ENCODE peak calls at places on chromosomes 12 and 14, in seven cellular contexts. One of them, this sample, is unnamed.

GRCh38 chr12:6450869-6451347 is 934 bp upstream of the TAPBPL start:
- DNase-seq in T-helper 2 cell: peak
- DNase-seq in Calu3: no peak
- DNase-seq in progenitor cell of endocrine pancreas: no peak
- DNase-seq in GDM1: no peak
- DNase-seq in activated T-cell treated with anti-CD3 and anti-CD28 coated beads for 4 hours: no peak
- DNase-seq in stimulated activated CD4-positive, alpha-beta T cell treated with anti-CD3 and anti-CD28 coated beads, Interleukin-15, amount 100 ng/mL, for 24 hours: peak
- DNase-seq in this sample: no peak

GRCh38 chr12:129163861-129164260 is 310.6 kb downstream of the GLT1D1 start:
- DNase-seq in progenitor cell of endocrine pancreas: no peak
- DNase-seq in GDM1: no peak
- DNase-seq in activated T-cell treated with anti-CD3 and anti-CD28 coated beads for 4 hours: no peak
- DNase-seq in stimulated activated CD4-positive, alpha-beta T cell treated with anti-CD3 and anti-CD28 coated beads, Interleukin-15, amount 100 ng/mL, for 24 hours: no peak
- DNase-seq in Calu3: no peak
- DNase-seq in T-helper 2 cell: no peak
- DNase-seq in this sample: no peak

GRCh38 chr12:81797100-81797499 is 38.0 kb upstream of the PPFIA2 start:
- DNase-seq in T-helper 2 cell: no peak
- DNase-seq in Calu3: no peak
- DNase-seq in activated T-cell treated with anti-CD3 and anti-CD28 coated beads for 4 hours: no peak
- DNase-seq in GDM1: no peak
- DNase-seq in stimulated activated CD4-positive, alpha-beta T cell treated with anti-CD3 and anti-CD28 coated beads, Interleukin-15, amount 100 ng/mL, for 24 hours: no peak
- DNase-seq in progenitor cell of endocrine pancreas: no peak
- DNase-seq in this sample: no peak

GRCh38 chr12:119809023-119809422 is 68.1 kb downstream of the CIT start:
- DNase-seq in T-helper 2 cell: peak
- DNase-seq in activated T-cell treated with anti-CD3 and anti-CD28 coated beads for 4 hours: no peak
- DNase-seq in progenitor cell of endocrine pancreas: no peak
- DNase-seq in Calu3: no peak
- DNase-seq in stimulated activated CD4-positive, alpha-beta T cell treated with anti-CD3 and anti-CD28 coated beads, Interleukin-15, amount 100 ng/mL, for 24 hours: no peak
- DNase-seq in GDM1: no peak
- DNase-seq in this sample: no peak

GRCh38 chr14:54633076-54633475 is 66.1 kb downstream of the SAMD4A start:
- DNase-seq in progenitor cell of endocrine pancreas: no peak
- DNase-seq in activated T-cell treated with anti-CD3 and anti-CD28 coated beads for 4 hours: no peak
- DNase-seq in GDM1: no peak
- DNase-seq in stimulated activated CD4-positive, alpha-beta T cell treated with anti-CD3 and anti-CD28 coated beads, Interleukin-15, amount 100 ng/mL, for 24 hours: no peak
- DNase-seq in Calu3: no peak
- DNase-seq in T-helper 2 cell: no peak
- DNase-seq in this sample: no peak

GRCh38 chr14:105439179-105439578 is 19.6 kb downstream of the MTA1 start:
- DNase-seq in stimulated activated CD4-positive, alpha-beta T cell treated with anti-CD3 and anti-CD28 coated beads, Interleukin-15, amount 100 ng/mL, for 24 hours: no peak
- DNase-seq in Calu3: no peak
- DNase-seq in progenitor cell of endocrine pancreas: no peak
- DNase-seq in T-helper 2 cell: no peak
- DNase-seq in GDM1: no peak
- DNase-seq in activated T-cell treated with anti-CD3 and anti-CD28 coated beads for 4 hours: no peak
- DNase-seq in this sample: no peak

GRCh38 chr14:51382506-51382905 is 142.5 kb downstream of the TMX1 start:
- DNase-seq in T-helper 2 cell: no peak
- DNase-seq in progenitor cell of endocrine pancreas: no peak
- DNase-seq in stimulated activated CD4-positive, alpha-beta T cell treated with anti-CD3 and anti-CD28 coated beads, Interleukin-15, amount 100 ng/mL, for 24 hours: no peak
- DNase-seq in activated T-cell treated with anti-CD3 and anti-CD28 coated beads for 4 hours: no peak
- DNase-seq in Calu3: no peak
- DNase-seq in GDM1: no peak
- DNase-seq in this sample: no peak

GRCh38 chr12:96094201-96094600 is 58.8 kb upstream of the LTA4H start:
- DNase-seq in T-helper 2 cell: peak
- DNase-seq in stimulated activated CD4-positive, alpha-beta T cell treated with anti-CD3 and anti-CD28 coated beads, Interleukin-15, amount 100 ng/mL, for 24 hours: no peak
- DNase-seq in Calu3: peak
- DNase-seq in progenitor cell of endocrine pancreas: no peak
- DNase-seq in GDM1: peak
- DNase-seq in activated T-cell treated with anti-CD3 and anti-CD28 coated beads for 4 hours: no peak
- DNase-seq in this sample: no peak

GRCh38 chr12:121203482-121203881 is 6.4 kb upstream of the P2RX4 start:
- DNase-seq in T-helper 2 cell: no peak
- DNase-seq in activated T-cell treated with anti-CD3 and anti-CD28 coated beads for 4 hours: no peak
- DNase-seq in progenitor cell of endocrine pancreas: no peak
- DNase-seq in Calu3: no peak
- DNase-seq in GDM1: no peak
- DNase-seq in stimulated activated CD4-positive, alpha-beta T cell treated with anti-CD3 and anti-CD28 coated beads, Interleukin-15, amount 100 ng/mL, for 24 hours: no peak
- DNase-seq in this sample: no peak

GRCh38 chr12:77940011-77940423 is 109.3 kb downstream of the NAV3 start:
- DNase-seq in activated T-cell treated with anti-CD3 and anti-CD28 coated beads for 4 hours: no peak
- DNase-seq in stimulated activated CD4-positive, alpha-beta T cell treated with anti-CD3 and anti-CD28 coated beads, Interleukin-15, amount 100 ng/mL, for 24 hours: no peak
- DNase-seq in Calu3: peak
- DNase-seq in GDM1: no peak
- DNase-seq in T-helper 2 cell: no peak
- DNase-seq in progenitor cell of endocrine pancreas: no peak
- DNase-seq in this sample: no peak

GRCh38 chr12:94941440-94941862 is 62.0 kb downstream of the NDUFA12 start:
- DNase-seq in Calu3: no peak
- DNase-seq in T-helper 2 cell: peak
- DNase-seq in GDM1: no peak
- DNase-seq in stimulated activated CD4-positive, alpha-beta T cell treated with anti-CD3 and anti-CD28 coated beads, Interleukin-15, amount 100 ng/mL, for 24 hours: peak
- DNase-seq in progenitor cell of endocrine pancreas: no peak
- DNase-seq in activated T-cell treated with anti-CD3 and anti-CD28 coated beads for 4 hours: peak
- DNase-seq in this sample: peak

GRCh38 chr12:75827061-75827460 is 204.5 kb downstream of the PHLDA1 start:
- DNase-seq in progenitor cell of endocrine pancreas: no peak
- DNase-seq in Calu3: no peak
- DNase-seq in T-helper 2 cell: no peak
- DNase-seq in GDM1: no peak
- DNase-seq in stimulated activated CD4-positive, alpha-beta T cell treated with anti-CD3 and anti-CD28 coated beads, Interleukin-15, amount 100 ng/mL, for 24 hours: no peak
- DNase-seq in activated T-cell treated with anti-CD3 and anti-CD28 coated beads for 4 hours: no peak
- DNase-seq in this sample: no peak

GRCh38 chr14:102926104-102926503 is 3.6 kb downstream of the AMN start:
- DNase-seq in GDM1: no peak
- DNase-seq in activated T-cell treated with anti-CD3 and anti-CD28 coated beads for 4 hours: no peak
- DNase-seq in stimulated activated CD4-positive, alpha-beta T cell treated with anti-CD3 and anti-CD28 coated beads, Interleukin-15, amount 100 ng/mL, for 24 hours: no peak
- DNase-seq in T-helper 2 cell: no peak
- DNase-seq in progenitor cell of endocrine pancreas: no peak
- DNase-seq in Calu3: no peak
- DNase-seq in this sample: no peak

GRCh38 chr14:74712499-74713394 is at the start of the genes AREL1 and FCF1:
- DNase-seq in stimulated activated CD4-positive, alpha-beta T cell treated with anti-CD3 and anti-CD28 coated beads, Interleukin-15, amount 100 ng/mL, for 24 hours: peak
- DNase-seq in Calu3: peak
- DNase-seq in activated T-cell treated with anti-CD3 and anti-CD28 coated beads for 4 hours: peak
- DNase-seq in GDM1: no peak
- DNase-seq in T-helper 2 cell: peak
- DNase-seq in progenitor cell of endocrine pancreas: peak
- DNase-seq in this sample: no peak

GRCh38 chr12:131171029-131171428 is 217.3 kb downstream of the ADGRD1 start:
- DNase-seq in T-helper 2 cell: no peak
- DNase-seq in GDM1: no peak
- DNase-seq in progenitor cell of endocrine pancreas: no peak
- DNase-seq in Calu3: no peak
- DNase-seq in activated T-cell treated with anti-CD3 and anti-CD28 coated beads for 4 hours: no peak
- DNase-seq in stimulated activated CD4-positive, alpha-beta T cell treated with anti-CD3 and anti-CD28 coated beads, Interleukin-15, amount 100 ng/mL, for 24 hours: no peak
- DNase-seq in this sample: no peak

GRCh38 chr14:76918176-76918750 is 92.1 kb downstream of the LRRC74A start:
- DNase-seq in progenitor cell of endocrine pancreas: no peak
- DNase-seq in activated T-cell treated with anti-CD3 and anti-CD28 coated beads for 4 hours: no peak
- DNase-seq in T-helper 2 cell: no peak
- DNase-seq in stimulated activated CD4-positive, alpha-beta T cell treated with anti-CD3 and anti-CD28 coated beads, Interleukin-15, amount 100 ng/mL, for 24 hours: no peak
- DNase-seq in GDM1: peak
- DNase-seq in Calu3: no peak
- DNase-seq in this sample: peak

GRCh38 chr14:76793956-76794355 is 18.7 kb downstream of the ANGEL1 start:
- DNase-seq in GDM1: no peak
- DNase-seq in activated T-cell treated with anti-CD3 and anti-CD28 coated beads for 4 hours: no peak
- DNase-seq in stimulated activated CD4-positive, alpha-beta T cell treated with anti-CD3 and anti-CD28 coated beads, Interleukin-15, amount 100 ng/mL, for 24 hours: no peak
- DNase-seq in progenitor cell of endocrine pancreas: no peak
- DNase-seq in Calu3: no peak
- DNase-seq in T-helper 2 cell: no peak
- DNase-seq in this sample: no peak

GRCh38 chr14:100554082-100554677 is 33.0 kb downstream of the BEGAIN start:
- DNase-seq in GDM1: no peak
- DNase-seq in activated T-cell treated with anti-CD3 and anti-CD28 coated beads for 4 hours: no peak
- DNase-seq in progenitor cell of endocrine pancreas: no peak
- DNase-seq in stimulated activated CD4-positive, alpha-beta T cell treated with anti-CD3 and anti-CD28 coated beads, Interleukin-15, amount 100 ng/mL, for 24 hours: peak
- DNase-seq in T-helper 2 cell: no peak
- DNase-seq in Calu3: peak
- DNase-seq in this sample: no peak